ENCODE peak calls at places on chromosome 1, in nine cellular contexts. Q is memory B cell; J is AG04450; X is NCI-H187 treated with DMSO at 0.1 percent for 48 hours; B is T-helper 2 cell; F is SK-N-DZ; Z is GM13977; D is stimulated activated CD8-positive, alpha-beta memory T cell treated with anti-CD3 and anti-CD28 coated beads, Interleukin-12 subunit alpha, Interleukin-12 subunit beta, amount 100 ng/mL, for 4 hours; I is EL. P is an unnamed sample.

GRCh38 chr1:170581041-170581440 is 49.1 kb downstream of the GORAB start:
- DNase-seq in Q (no peak), J (no peak), X (no peak), B (no peak), F (no peak), Z (no peak), D (no peak), I (no peak), P (no peak)

GRCh38 chr1:183926978-183927377 is 110.5 kb downstream of the COLGALT2 start:
- DNase-seq in Q (no peak), J (no peak), X (no peak), B (no peak), F (no peak), Z (no peak), D (no peak), I (peak; percentile 37), P (no peak)

GRCh38 chr1:67760030-67760821 is 73.0 kb downstream of the GNG12 start:
- DNase-seq in Q (peak; percentile 51), J (no peak), X (no peak), B (no peak), F (peak; percentile 36), Z (peak; percentile 76), D (no peak), I (peak; percentile 72), P (no peak)

GRCh38 chr1:241592273-241592958 is 47.8 kb downstream of the CHML start:
- DNase-seq in Q (no peak), J (no peak), X (no peak), B (no peak), F (no peak), Z (no peak), D (no peak), I (peak; percentile 91), P (no peak)

GRCh38 chr1:85576642-85577420 is 3.7 kb upstream of the CCN1 start:
- DNase-seq in Q (peak; percentile 44), J (peak; percentile 74), X (no peak), B (no peak), F (peak; percentile 47), Z (peak; percentile 89), D (no peak), I (peak; percentile 93), P (peak; percentile 97)

GRCh38 chr1:199279872-199280649 is 641.2 kb downstream of the PTPRC start:
- DNase-seq in Q (no peak), J (no peak), X (no peak), B (no peak), F (no peak), Z (peak; percentile 5), D (no peak), I (peak; percentile 46), P (no peak)

GRCh38 chr1:198663996-198664789 is 25.4 kb downstream of the PTPRC start:
- DNase-seq in Q (no peak), J (no peak), X (no peak), B (no peak), F (no peak), Z (no peak), D (no peak), I (no peak), P (no peak)

GRCh38 chr1:151058682-151059341 is 610 bp downstream of the CDC42SE1 start:
- DNase-seq in Q (no peak), J (no peak), X (no peak), B (no peak), F (peak; percentile 57), Z (no peak), D (no peak), I (peak; percentile 26), P (no peak)

GRCh38 chr1:69129538-69129937 is 438.2 kb upstream of the LRRC7 start:
- DNase-seq in Q (no peak), J (no peak), X (no peak), B (no peak), F (peak; percentile 46), Z (no peak), D (no peak), I (no peak), P (no peak)

GRCh38 chr1:218408942-218409341 is 63.8 kb downstream of the TGFB2 start:
- DNase-seq in Q (no peak), J (no peak), X (no peak), B (no peak), F (no peak), Z (no peak), D (no peak), I (no peak), P (no peak)